ENCODE peak calls at places on chromosomes 2 and 18, in six cellular contexts. One of them, this sample, is unnamed.

GRCh38 chr2:110741491-110741980 is 9.2 kb downstream of the ACOXL start:
- DNase-seq in iris pigment epithelial cell: no peak
- DNase-seq in activated CD4-positive, alpha-beta T cell treated with anti-CD3 and anti-CD28 coated beads, Interleukin-2, amount 50 U/mL, for 48 hours: no peak
- DNase-seq in activated naive CD8-positive, alpha-beta T cell treated with anti-CD3 and anti-CD28 coated beads, Interleukin-2, amount 50 U/mL, for 16 hours: no peak
- DNase-seq in stimulated activated naive CD4-positive, alpha-beta T cell: no peak
- DNase-seq in IMR-90: no peak
- DNase-seq in this sample: no peak

GRCh38 chr2:20430461-20431302 is 16.2 kb upstream of the RHOB start:
- DNase-seq in iris pigment epithelial cell: peak; percentile 8
- DNase-seq in activated naive CD8-positive, alpha-beta T cell treated with anti-CD3 and anti-CD28 coated beads, Interleukin-2, amount 50 U/mL, for 16 hours: no peak
- DNase-seq in IMR-90: peak; percentile 49
- DNase-seq in stimulated activated naive CD4-positive, alpha-beta T cell: no peak
- DNase-seq in activated CD4-positive, alpha-beta T cell treated with anti-CD3 and anti-CD28 coated beads, Interleukin-2, amount 50 U/mL, for 48 hours: peak; percentile 36
- DNase-seq in this sample: no peak

GRCh38 chr18:74299746-74300145 is 8.0 kb upstream of the CYB5A start:
- DNase-seq in stimulated activated naive CD4-positive, alpha-beta T cell: no peak
- DNase-seq in activated naive CD8-positive, alpha-beta T cell treated with anti-CD3 and anti-CD28 coated beads, Interleukin-2, amount 50 U/mL, for 16 hours: no peak
- DNase-seq in activated CD4-positive, alpha-beta T cell treated with anti-CD3 and anti-CD28 coated beads, Interleukin-2, amount 50 U/mL, for 48 hours: no peak
- DNase-seq in iris pigment epithelial cell: no peak
- DNase-seq in IMR-90: peak; percentile 38
- DNase-seq in this sample: no peak

GRCh38 chr2:231761735-231762134 is 19.3 kb downstream of the PDE6D start:
- DNase-seq in activated naive CD8-positive, alpha-beta T cell treated with anti-CD3 and anti-CD28 coated beads, Interleukin-2, amount 50 U/mL, for 16 hours: no peak
- DNase-seq in iris pigment epithelial cell: no peak
- DNase-seq in stimulated activated naive CD4-positive, alpha-beta T cell: no peak
- DNase-seq in IMR-90: no peak
- DNase-seq in activated CD4-positive, alpha-beta T cell treated with anti-CD3 and anti-CD28 coated beads, Interleukin-2, amount 50 U/mL, for 48 hours: no peak
- DNase-seq in this sample: no peak

GRCh38 chr2:84931384-84931821 is 25.9 kb downstream of the TMSB10 start:
- DNase-seq in activated CD4-positive, alpha-beta T cell treated with anti-CD3 and anti-CD28 coated beads, Interleukin-2, amount 50 U/mL, for 48 hours: no peak
- DNase-seq in iris pigment epithelial cell: no peak
- DNase-seq in stimulated activated naive CD4-positive, alpha-beta T cell: no peak
- DNase-seq in activated naive CD8-positive, alpha-beta T cell treated with anti-CD3 and anti-CD28 coated beads, Interleukin-2, amount 50 U/mL, for 16 hours: no peak
- DNase-seq in IMR-90: no peak
- DNase-seq in this sample: no peak

GRCh38 chr18:31252522-31252921 is 65.4 kb upstream of the DSG1 start:
- DNase-seq in stimulated activated naive CD4-positive, alpha-beta T cell: no peak
- DNase-seq in iris pigment epithelial cell: no peak
- DNase-seq in activated CD4-positive, alpha-beta T cell treated with anti-CD3 and anti-CD28 coated beads, Interleukin-2, amount 50 U/mL, for 48 hours: no peak
- DNase-seq in activated naive CD8-positive, alpha-beta T cell treated with anti-CD3 and anti-CD28 coated beads, Interleukin-2, amount 50 U/mL, for 16 hours: no peak
- DNase-seq in IMR-90: no peak
- DNase-seq in this sample: no peak

GRCh38 chr2:32863803-32864202 is 83.0 kb upstream of the LTBP1 start:
- DNase-seq in activated CD4-positive, alpha-beta T cell treated with anti-CD3 and anti-CD28 coated beads, Interleukin-2, amount 50 U/mL, for 48 hours: no peak
- DNase-seq in activated naive CD8-positive, alpha-beta T cell treated with anti-CD3 and anti-CD28 coated beads, Interleukin-2, amount 50 U/mL, for 16 hours: no peak
- DNase-seq in iris pigment epithelial cell: no peak
- DNase-seq in stimulated activated naive CD4-positive, alpha-beta T cell: no peak
- DNase-seq in IMR-90: peak; percentile 52
- DNase-seq in this sample: no peak

GRCh38 chr18:8951491-8951890 is 151.0 kb upstream of the NDUFV2 start:
- DNase-seq in IMR-90: no peak
- DNase-seq in activated naive CD8-positive, alpha-beta T cell treated with anti-CD3 and anti-CD28 coated beads, Interleukin-2, amount 50 U/mL, for 16 hours: no peak
- DNase-seq in iris pigment epithelial cell: no peak
- DNase-seq in stimulated activated naive CD4-positive, alpha-beta T cell: no peak
- DNase-seq in activated CD4-positive, alpha-beta T cell treated with anti-CD3 and anti-CD28 coated beads, Interleukin-2, amount 50 U/mL, for 48 hours: no peak
- DNase-seq in this sample: no peak

GRCh38 chr2:8312221-8312620 is 369.6 kb upstream of the ID2 start:
- DNase-seq in activated naive CD8-positive, alpha-beta T cell treated with anti-CD3 and anti-CD28 coated beads, Interleukin-2, amount 50 U/mL, for 16 hours: no peak
- DNase-seq in stimulated activated naive CD4-positive, alpha-beta T cell: no peak
- DNase-seq in IMR-90: no peak
- DNase-seq in activated CD4-positive, alpha-beta T cell treated with anti-CD3 and anti-CD28 coated beads, Interleukin-2, amount 50 U/mL, for 48 hours: no peak
- DNase-seq in iris pigment epithelial cell: no peak
- DNase-seq in this sample: no peak

GRCh38 chr2:64456298-64456697 is 2.3 kb downstream of the LGALSL start:
- DNase-seq in activated naive CD8-positive, alpha-beta T cell treated with anti-CD3 and anti-CD28 coated beads, Interleukin-2, amount 50 U/mL, for 16 hours: no peak
- DNase-seq in activated CD4-positive, alpha-beta T cell treated with anti-CD3 and anti-CD28 coated beads, Interleukin-2, amount 50 U/mL, for 48 hours: no peak
- DNase-seq in iris pigment epithelial cell: no peak
- DNase-seq in IMR-90: no peak
- DNase-seq in stimulated activated naive CD4-positive, alpha-beta T cell: no peak
- DNase-seq in this sample: no peak

GRCh38 chr18:59954746-59955145 is 55.0 kb downstream of the PMAIP1 start:
- DNase-seq in stimulated activated naive CD4-positive, alpha-beta T cell: no peak
- DNase-seq in iris pigment epithelial cell: peak; percentile 63
- DNase-seq in activated naive CD8-positive, alpha-beta T cell treated with anti-CD3 and anti-CD28 coated beads, Interleukin-2, amount 50 U/mL, for 16 hours: no peak
- DNase-seq in IMR-90: peak; percentile 77
- DNase-seq in activated CD4-positive, alpha-beta T cell treated with anti-CD3 and anti-CD28 coated beads, Interleukin-2, amount 50 U/mL, for 48 hours: no peak
- DNase-seq in this sample: no peak

GRCh38 chr2:237968048-237968862 is 1.4 kb downstream of the UBE2F start:
- DNase-seq in activated naive CD8-positive, alpha-beta T cell treated with anti-CD3 and anti-CD28 coated beads, Interleukin-2, amount 50 U/mL, for 16 hours: no peak
- DNase-seq in IMR-90: peak; percentile 71
- DNase-seq in iris pigment epithelial cell: peak; percentile 78
- DNase-seq in activated CD4-positive, alpha-beta T cell treated with anti-CD3 and anti-CD28 coated beads, Interleukin-2, amount 50 U/mL, for 48 hours: peak; percentile 55
- DNase-seq in stimulated activated naive CD4-positive, alpha-beta T cell: peak; percentile 47
- DNase-seq in this sample: peak; percentile 60

GRCh38 chr2:35035883-35036282 is 1319.7 kb upstream of the CRIM1 start:
- DNase-seq in iris pigment epithelial cell: no peak
- DNase-seq in activated CD4-positive, alpha-beta T cell treated with anti-CD3 and anti-CD28 coated beads, Interleukin-2, amount 50 U/mL, for 48 hours: no peak
- DNase-seq in IMR-90: no peak
- DNase-seq in activated naive CD8-positive, alpha-beta T cell treated with anti-CD3 and anti-CD28 coated beads, Interleukin-2, amount 50 U/mL, for 16 hours: no peak
- DNase-seq in stimulated activated naive CD4-positive, alpha-beta T cell: no peak
- DNase-seq in this sample: no peak

GRCh38 chr2:170177950-170178781 is at the start of gene MYO3B:
- DNase-seq in stimulated activated naive CD4-positive, alpha-beta T cell: no peak
- DNase-seq in activated CD4-positive, alpha-beta T cell treated with anti-CD3 and anti-CD28 coated beads, Interleukin-2, amount 50 U/mL, for 48 hours: no peak
- DNase-seq in activated naive CD8-positive, alpha-beta T cell treated with anti-CD3 and anti-CD28 coated beads, Interleukin-2, amount 50 U/mL, for 16 hours: no peak
- DNase-seq in iris pigment epithelial cell: peak; percentile 47
- DNase-seq in IMR-90: peak; percentile 52
- DNase-seq in this sample: no peak

GRCh38 chr2:21658907-21659306 is 535.1 kb downstream of the TDRD15 start:
- DNase-seq in stimulated activated naive CD4-positive, alpha-beta T cell: no peak
- DNase-seq in activated CD4-positive, alpha-beta T cell treated with anti-CD3 and anti-CD28 coated beads, Interleukin-2, amount 50 U/mL, for 48 hours: no peak
- DNase-seq in activated naive CD8-positive, alpha-beta T cell treated with anti-CD3 and anti-CD28 coated beads, Interleukin-2, amount 50 U/mL, for 16 hours: no peak
- DNase-seq in IMR-90: peak; percentile 34
- DNase-seq in iris pigment epithelial cell: peak; percentile 35
- DNase-seq in this sample: no peak

GRCh38 chr18:37282386-37283037 is 283.1 kb downstream of the CELF4 start:
- DNase-seq in activated naive CD8-positive, alpha-beta T cell treated with anti-CD3 and anti-CD28 coated beads, Interleukin-2, amount 50 U/mL, for 16 hours: no peak
- DNase-seq in iris pigment epithelial cell: no peak
- DNase-seq in IMR-90: no peak
- DNase-seq in stimulated activated naive CD4-positive, alpha-beta T cell: no peak
- DNase-seq in activated CD4-positive, alpha-beta T cell treated with anti-CD3 and anti-CD28 coated beads, Interleukin-2, amount 50 U/mL, for 48 hours: no peak
- DNase-seq in this sample: no peak

GRCh38 chr18:62629031-62629430 is 86.3 kb upstream of the PHLPP1 start:
- DNase-seq in IMR-90: no peak
- DNase-seq in iris pigment epithelial cell: no peak
- DNase-seq in activated naive CD8-positive, alpha-beta T cell treated with anti-CD3 and anti-CD28 coated beads, Interleukin-2, amount 50 U/mL, for 16 hours: no peak
- DNase-seq in activated CD4-positive, alpha-beta T cell treated with anti-CD3 and anti-CD28 coated beads, Interleukin-2, amount 50 U/mL, for 48 hours: no peak
- DNase-seq in stimulated activated naive CD4-positive, alpha-beta T cell: no peak
- DNase-seq in this sample: no peak

GRCh38 chr2:50126845-50127244 is 905.1 kb downstream of the NRXN1 start:
- DNase-seq in activated CD4-positive, alpha-beta T cell treated with anti-CD3 and anti-CD28 coated beads, Interleukin-2, amount 50 U/mL, for 48 hours: no peak
- DNase-seq in IMR-90: no peak
- DNase-seq in iris pigment epithelial cell: no peak
- DNase-seq in stimulated activated naive CD4-positive, alpha-beta T cell: no peak
- DNase-seq in activated naive CD8-positive, alpha-beta T cell treated with anti-CD3 and anti-CD28 coated beads, Interleukin-2, amount 50 U/mL, for 16 hours: no peak
- DNase-seq in this sample: no peak

GRCh38 chr18:35460719-35461118 is 37.0 kb downstream of the INO80C start:
- DNase-seq in IMR-90: peak; percentile 75
- DNase-seq in activated CD4-positive, alpha-beta T cell treated with anti-CD3 and anti-CD28 coated beads, Interleukin-2, amount 50 U/mL, for 48 hours: no peak
- DNase-seq in iris pigment epithelial cell: peak; percentile 49
- DNase-seq in stimulated activated naive CD4-positive, alpha-beta T cell: no peak
- DNase-seq in activated naive CD8-positive, alpha-beta T cell treated with anti-CD3 and anti-CD28 coated beads, Interleukin-2, amount 50 U/mL, for 16 hours: no peak
- DNase-seq in this sample: no peak

GRCh38 chr2:72794572-72794971 is 31.3 kb downstream of the EXOC6B start:
- DNase-seq in stimulated activated naive CD4-positive, alpha-beta T cell: no peak
- DNase-seq in activated CD4-positive, alpha-beta T cell treated with anti-CD3 and anti-CD28 coated beads, Interleukin-2, amount 50 U/mL, for 48 hours: no peak
- DNase-seq in iris pigment epithelial cell: peak; percentile 25
- DNase-seq in IMR-90: peak; percentile 21
- DNase-seq in activated naive CD8-positive, alpha-beta T cell treated with anti-CD3 and anti-CD28 coated beads, Interleukin-2, amount 50 U/mL, for 16 hours: no peak
- DNase-seq in this sample: no peak

GRCh38 chr18:46152436-46152807 is 48.2 kb downstream of the HAUS1 start:
- DNase-seq in IMR-90: peak; percentile 83
- DNase-seq in activated naive CD8-positive, alpha-beta T cell treated with anti-CD3 and anti-CD28 coated beads, Interleukin-2, amount 50 U/mL, for 16 hours: no peak
- DNase-seq in activated CD4-positive, alpha-beta T cell treated with anti-CD3 and anti-CD28 coated beads, Interleukin-2, amount 50 U/mL, for 48 hours: no peak
- DNase-seq in stimulated activated naive CD4-positive, alpha-beta T cell: no peak
- DNase-seq in iris pigment epithelial cell: peak; percentile 71
- DNase-seq in this sample: no peak

GRCh38 chr2:106667478-106668077 is 180.4 kb downstream of the CD8B2 start:
- DNase-seq in stimulated activated naive CD4-positive, alpha-beta T cell: no peak
- DNase-seq in activated naive CD8-positive, alpha-beta T cell treated with anti-CD3 and anti-CD28 coated beads, Interleukin-2, amount 50 U/mL, for 16 hours: no peak
- DNase-seq in IMR-90: no peak
- DNase-seq in iris pigment epithelial cell: no peak
- DNase-seq in activated CD4-positive, alpha-beta T cell treated with anti-CD3 and anti-CD28 coated beads, Interleukin-2, amount 50 U/mL, for 48 hours: no peak
- DNase-seq in this sample: no peak

GRCh38 chr2:235594041-235594440 is 100.2 kb downstream of the AGAP1 start:
- DNase-seq in stimulated activated naive CD4-positive, alpha-beta T cell: no peak
- DNase-seq in IMR-90: peak; percentile 89
- DNase-seq in activated CD4-positive, alpha-beta T cell treated with anti-CD3 and anti-CD28 coated beads, Interleukin-2, amount 50 U/mL, for 48 hours: no peak
- DNase-seq in iris pigment epithelial cell: peak; percentile 86
- DNase-seq in activated naive CD8-positive, alpha-beta T cell treated with anti-CD3 and anti-CD28 coated beads, Interleukin-2, amount 50 U/mL, for 16 hours: no peak
- DNase-seq in this sample: no peak

GRCh38 chr2:158580760-158581159 is 124.0 kb downstream of the PKP4 start:
- DNase-seq in activated naive CD8-positive, alpha-beta T cell treated with anti-CD3 and anti-CD28 coated beads, Interleukin-2, amount 50 U/mL, for 16 hours: no peak
- DNase-seq in stimulated activated naive CD4-positive, alpha-beta T cell: no peak
- DNase-seq in IMR-90: no peak
- DNase-seq in activated CD4-positive, alpha-beta T cell treated with anti-CD3 and anti-CD28 coated beads, Interleukin-2, amount 50 U/mL, for 48 hours: no peak
- DNase-seq in iris pigment epithelial cell: no peak
- DNase-seq in this sample: no peak

GRCh38 chr2:217515615-217516309 is 487.0 kb downstream of the TNS1 start:
- DNase-seq in activated naive CD8-positive, alpha-beta T cell treated with anti-CD3 and anti-CD28 coated beads, Interleukin-2, amount 50 U/mL, for 16 hours: no peak
- DNase-seq in stimulated activated naive CD4-positive, alpha-beta T cell: no peak
- DNase-seq in IMR-90: no peak
- DNase-seq in activated CD4-positive, alpha-beta T cell treated with anti-CD3 and anti-CD28 coated beads, Interleukin-2, amount 50 U/mL, for 48 hours: no peak
- DNase-seq in iris pigment epithelial cell: no peak
- DNase-seq in this sample: no peak

GRCh38 chr2:178394816-178395215 is 56.2 kb downstream of the PRKRA start:
- DNase-seq in iris pigment epithelial cell: no peak
- DNase-seq in activated CD4-positive, alpha-beta T cell treated with anti-CD3 and anti-CD28 coated beads, Interleukin-2, amount 50 U/mL, for 48 hours: no peak
- DNase-seq in IMR-90: no peak
- DNase-seq in stimulated activated naive CD4-positive, alpha-beta T cell: no peak
- DNase-seq in activated naive CD8-positive, alpha-beta T cell treated with anti-CD3 and anti-CD28 coated beads, Interleukin-2, amount 50 U/mL, for 16 hours: no peak
- DNase-seq in this sample: no peak

GRCh38 chr2:64913357-64913869 is 75.8 kb upstream of the SLC1A4 start:
- DNase-seq in activated naive CD8-positive, alpha-beta T cell treated with anti-CD3 and anti-CD28 coated beads, Interleukin-2, amount 50 U/mL, for 16 hours: no peak
- DNase-seq in iris pigment epithelial cell: no peak
- DNase-seq in activated CD4-positive, alpha-beta T cell treated with anti-CD3 and anti-CD28 coated beads, Interleukin-2, amount 50 U/mL, for 48 hours: peak; percentile 17
- DNase-seq in IMR-90: no peak
- DNase-seq in stimulated activated naive CD4-positive, alpha-beta T cell: no peak
- DNase-seq in this sample: no peak

GRCh38 chr2:17539993-17540812 is at the start of gene VSNL1:
- DNase-seq in IMR-90: peak; percentile 68
- DNase-seq in activated naive CD8-positive, alpha-beta T cell treated with anti-CD3 and anti-CD28 coated beads, Interleukin-2, amount 50 U/mL, for 16 hours: no peak
- DNase-seq in iris pigment epithelial cell: peak; percentile 41
- DNase-seq in stimulated activated naive CD4-positive, alpha-beta T cell: no peak
- DNase-seq in activated CD4-positive, alpha-beta T cell treated with anti-CD3 and anti-CD28 coated beads, Interleukin-2, amount 50 U/mL, for 48 hours: no peak
- DNase-seq in this sample: no peak

GRCh38 chr2:151619337-151619989 is 114.8 kb downstream of the NEB start:
- DNase-seq in stimulated activated naive CD4-positive, alpha-beta T cell: no peak
- DNase-seq in IMR-90: peak; percentile 70
- DNase-seq in iris pigment epithelial cell: peak; percentile 61
- DNase-seq in activated naive CD8-positive, alpha-beta T cell treated with anti-CD3 and anti-CD28 coated beads, Interleukin-2, amount 50 U/mL, for 16 hours: no peak
- DNase-seq in activated CD4-positive, alpha-beta T cell treated with anti-CD3 and anti-CD28 coated beads, Interleukin-2, amount 50 U/mL, for 48 hours: no peak
- DNase-seq in this sample: no peak

GRCh38 chr2:39000552-39000951 is 110.9 kb downstream of the ARHGEF33 start:
- DNase-seq in IMR-90: no peak
- DNase-seq in stimulated activated naive CD4-positive, alpha-beta T cell: no peak
- DNase-seq in iris pigment epithelial cell: no peak
- DNase-seq in activated CD4-positive, alpha-beta T cell treated with anti-CD3 and anti-CD28 coated beads, Interleukin-2, amount 50 U/mL, for 48 hours: no peak
- DNase-seq in activated naive CD8-positive, alpha-beta T cell treated with anti-CD3 and anti-CD28 coated beads, Interleukin-2, amount 50 U/mL, for 16 hours: no peak
- DNase-seq in this sample: no peak

GRCh38 chr2:147420517-147420916 is 424.3 kb upstream of the ACVR2A start:
- DNase-seq in IMR-90: no peak
- DNase-seq in stimulated activated naive CD4-positive, alpha-beta T cell: no peak
- DNase-seq in activated naive CD8-positive, alpha-beta T cell treated with anti-CD3 and anti-CD28 coated beads, Interleukin-2, amount 50 U/mL, for 16 hours: no peak
- DNase-seq in iris pigment epithelial cell: no peak
- DNase-seq in activated CD4-positive, alpha-beta T cell treated with anti-CD3 and anti-CD28 coated beads, Interleukin-2, amount 50 U/mL, for 48 hours: no peak
- DNase-seq in this sample: no peak

GRCh38 chr2:222656544-222657446 is 903 bp upstream of the FARSB start:
- DNase-seq in activated naive CD8-positive, alpha-beta T cell treated with anti-CD3 and anti-CD28 coated beads, Interleukin-2, amount 50 U/mL, for 16 hours: no peak
- DNase-seq in iris pigment epithelial cell: no peak
- DNase-seq in activated CD4-positive, alpha-beta T cell treated with anti-CD3 and anti-CD28 coated beads, Interleukin-2, amount 50 U/mL, for 48 hours: no peak
- DNase-seq in stimulated activated naive CD4-positive, alpha-beta T cell: no peak
- DNase-seq in IMR-90: no peak
- DNase-seq in this sample: no peak

GRCh38 chr2:64854773-64855237 is 134.4 kb upstream of the SLC1A4 start:
- DNase-seq in iris pigment epithelial cell: peak; percentile 52
- DNase-seq in stimulated activated naive CD4-positive, alpha-beta T cell: no peak
- DNase-seq in activated naive CD8-positive, alpha-beta T cell treated with anti-CD3 and anti-CD28 coated beads, Interleukin-2, amount 50 U/mL, for 16 hours: no peak
- DNase-seq in activated CD4-positive, alpha-beta T cell treated with anti-CD3 and anti-CD28 coated beads, Interleukin-2, amount 50 U/mL, for 48 hours: no peak
- DNase-seq in IMR-90: peak; percentile 64
- DNase-seq in this sample: no peak

This sample was measured in stimulated activated naive B cell treated with anti-CD40 and anti-IgM and Interleukin-4, amounts not matched to agents 10 μg/mL and 1 μg/mL and 100 μg/mL, for 72 hours.